ENCODE peak calls at places on chromosomes 12 and 14, in four cellular contexts. N is left ventricle myocardium inferior, L is ELR, W is anterior cingulate cortex. C is an unnamed sample.

GRCh38 chr14:52029881-52030280 is 39.0 kb downstream of the NID2 start:
- DNase-seq in N (no peak), L (peak; percentile 36), W (no peak), C (no peak)

GRCh38 chr12:56087220-56087619 is 7.3 kb downstream of the ERBB3 start:
- DNase-seq in N (peak; percentile 84), L (no peak), W (no peak), C (peak; percentile 81)

GRCh38 chr12:68882251-68882964 is 50.6 kb downstream of the CPM start:
- DNase-seq in N (no peak), L (no peak), W (no peak), C (no peak)

GRCh38 chr12:12718382-12718761 is 1.2 kb downstream of the CDKN1B start:
- DNase-seq in N (no peak), L (peak; percentile 35), W (no peak), C (no peak)

GRCh38 chr12:55700255-55701018 is 7.3 kb downstream of the ITGA7 start:
- DNase-seq in N (no peak), L (peak; percentile 65), W (no peak), C (no peak)

GRCh38 chr14:103398427-103399195 is 13.4 kb downstream of the MARK3 start:
- DNase-seq in N (no peak), L (peak; percentile 70), W (no peak), C (no peak)

GRCh38 chr12:62268956-62269355 is 8.8 kb downstream of the USP15 start:
- DNase-seq in N (no peak), L (peak; percentile 85), W (no peak), C (no peak)

GRCh38 chr12:61504396-61505115 is 755.6 kb upstream of the USP15 start:
- DNase-seq in N (no peak), L (no peak), W (no peak), C (no peak)

GRCh38 chr14:77260631-77261030 is 10.4 kb downstream of the NGB start:
- DNase-seq in N (no peak), L (no peak), W (no peak), C (no peak)

GRCh38 chr14:45252356-45253069 is 489 bp downstream of the MIS18BP1 start:
- DNase-seq in N (no peak), L (peak; percentile 50), W (no peak), C (no peak)

GRCh38 chr12:111768159-111768895 is 1.6 kb downstream of the ALDH2 start:
- DNase-seq in N (no peak), L (no peak), W (no peak), C (no peak)

GRCh38 chr12:107254258-107254856 is 161.0 kb upstream of the CRY1 start:
- DNase-seq in N (no peak), L (no peak), W (no peak), C (no peak)

GRCh38 chr12:25655702-25656101 is 102.6 kb upstream of the LMNTD1 start:
- DNase-seq in N (no peak), L (no peak), W (no peak), C (no peak)

GRCh38 chr14:88426271-88426670 is 40.8 kb downstream of the SPATA7 start:
- DNase-seq in N (no peak), L (peak; percentile 80), W (no peak), C (no peak)

GRCh38 chr14:32469388-32470160 is 140.5 kb downstream of the AKAP6 start:
- DNase-seq in N (no peak), L (peak; percentile 65), W (no peak), C (no peak)

GRCh38 chr12:70536650-70537049 is 100.6 kb downstream of the PTPRB start:
- DNase-seq in N (no peak), L (no peak), W (no peak), C (no peak)

GRCh38 chr14:105423488-105424195 is 4.0 kb downstream of the MTA1 start:
- DNase-seq in N (no peak), L (no peak), W (no peak), C (no peak)

GRCh38 chr12:117671734-117672133 is 297.1 kb downstream of the KSR2 start:
- DNase-seq in N (peak; percentile 17), L (peak; percentile 13), W (no peak), C (no peak)

GRCh38 chr12:16553457-16553856 is 52.5 kb downstream of the LMO3 start:
- DNase-seq in N (no peak), L (no peak), W (no peak), C (no peak)

GRCh38 chr14:50191499-50191898 is 39.9 kb downstream of the SOS2 start:
- DNase-seq in N (no peak), L (no peak), W (no peak), C (no peak)

GRCh38 chr14:75168586-75169335 is 7.7 kb downstream of the TMED10 start:
- DNase-seq in N (no peak), L (peak; percentile 38), W (no peak), C (no peak)

GRCh38 chr12:57146925-57147640 is at the start of gene LRP1-AS:
- DNase-seq in N (no peak), L (no peak), W (no peak), C (no peak)

GRCh38 chr14:81980601-81981310 is 447.1 kb upstream of the SEL1L start:
- DNase-seq in N (no peak), L (no peak), W (no peak), C (no peak)

GRCh38 chr12:129938089-129938488 is 34.3 kb upstream of the TMEM132D start:
- DNase-seq in N (no peak), L (no peak), W (no peak), C (no peak)

GRCh38 chr12:121279507-121279915 is 17.0 kb downstream of the CAMKK2 start:
- DNase-seq in N (peak; percentile 70), L (no peak), W (no peak), C (peak; percentile 66)

GRCh38 chr12:121144416-121144914 is 11.8 kb downstream of the P2RX7 start:
- DNase-seq in N (no peak), L (peak; percentile 62), W (no peak), C (no peak)

GRCh38 chr12:80222261-80222660 is 122.9 kb downstream of the OTOGL start:
- DNase-seq in N (no peak), L (peak; percentile 27), W (no peak), C (no peak)

GRCh38 chr12:54182981-54183380 is 5.8 kb downstream of the SMUG1 start:
- DNase-seq in N (no peak), L (no peak), W (no peak), C (no peak)

GRCh38 chr14:102819790-102820330 is 42.6 kb downstream of the TRAF3 start:
- DNase-seq in N (no peak), L (no peak), W (no peak), C (no peak)

GRCh38 chr12:101856030-101856429 is 21.4 kb upstream of the DRAM1 start:
- DNase-seq in N (no peak), L (no peak), W (no peak), C (no peak)

GRCh38 chr14:22977684-22978486 is 4.5 kb downstream of the AJUBA start:
- DNase-seq in N (peak; percentile 46), L (peak; percentile 90), W (no peak), C (peak; percentile 54)

GRCh38 chr14:24465369-24465768 is 22.8 kb upstream of the SDR39U1 start:
- DNase-seq in N (no peak), L (no peak), W (no peak), C (no peak)

GRCh38 chr12:81699572-81699971 is 59.6 kb downstream of the PPFIA2 start:
- DNase-seq in N (no peak), L (no peak), W (no peak), C (no peak)